ENCODE peak calls at places on chromosomes 1 and 21, in seven cellular contexts. One of them, this sample, is unnamed.

GRCh38 chr1:966603-967295 is 467 bp downstream of the PLEKHN1 start:
- DNase-seq in CD4-positive, alpha-beta T cell: peak
- DNase-seq in BE2C: peak
- DNase-seq in CD8-positive, alpha-beta T cell: peak
- DNase-seq in fibroblast of mammary gland: peak
- DNase-seq in fibroblast of lung: peak
- DNase-seq in GM13976: peak
- DNase-seq in this sample: no peak

GRCh38 chr1:220879090-220879508 is at the start of gene HLX:
- DNase-seq in fibroblast of lung: peak
- DNase-seq in CD8-positive, alpha-beta T cell: no peak
- DNase-seq in fibroblast of mammary gland: peak
- DNase-seq in GM13976: peak
- DNase-seq in BE2C: peak
- DNase-seq in CD4-positive, alpha-beta T cell: no peak
- DNase-seq in this sample: peak

GRCh38 chr1:156895408-156895874 is 1.9 kb downstream of the PEAR1 start:
- DNase-seq in GM13976: no peak
- DNase-seq in CD4-positive, alpha-beta T cell: no peak
- DNase-seq in fibroblast of lung: no peak
- DNase-seq in BE2C: peak
- DNase-seq in fibroblast of mammary gland: no peak
- DNase-seq in CD8-positive, alpha-beta T cell: no peak
- DNase-seq in this sample: no peak

GRCh38 chr1:3255680-3256079 is 186.7 kb downstream of the PRDM16 start:
- DNase-seq in fibroblast of mammary gland: no peak
- DNase-seq in CD8-positive, alpha-beta T cell: no peak
- DNase-seq in fibroblast of lung: no peak
- DNase-seq in BE2C: no peak
- DNase-seq in CD4-positive, alpha-beta T cell: no peak
- DNase-seq in GM13976: no peak
- DNase-seq in this sample: no peak

GRCh38 chr1:235999259-235999925 is 65.5 kb downstream of the NID1 start:
- DNase-seq in fibroblast of mammary gland: peak
- DNase-seq in fibroblast of lung: peak
- DNase-seq in CD8-positive, alpha-beta T cell: peak
- DNase-seq in GM13976: peak
- DNase-seq in CD4-positive, alpha-beta T cell: peak
- DNase-seq in BE2C: no peak
- DNase-seq in this sample: no peak

GRCh38 chr1:3529099-3529729 is 74.7 kb downstream of the ARHGEF16 start:
- DNase-seq in GM13976: no peak
- DNase-seq in CD8-positive, alpha-beta T cell: no peak
- DNase-seq in fibroblast of lung: no peak
- DNase-seq in CD4-positive, alpha-beta T cell: no peak
- DNase-seq in BE2C: no peak
- DNase-seq in fibroblast of mammary gland: no peak
- DNase-seq in this sample: no peak

GRCh38 chr1:54263601-54264226 is 63.7 kb downstream of the MRPL37 start:
- DNase-seq in fibroblast of mammary gland: no peak
- DNase-seq in GM13976: no peak
- DNase-seq in CD4-positive, alpha-beta T cell: no peak
- DNase-seq in BE2C: no peak
- DNase-seq in fibroblast of lung: no peak
- DNase-seq in CD8-positive, alpha-beta T cell: no peak
- DNase-seq in this sample: no peak

GRCh38 chr1:48718696-48719095 is 58.0 kb downstream of the BEND5 start:
- DNase-seq in CD4-positive, alpha-beta T cell: no peak
- DNase-seq in GM13976: no peak
- DNase-seq in CD8-positive, alpha-beta T cell: no peak
- DNase-seq in fibroblast of lung: no peak
- DNase-seq in fibroblast of mammary gland: no peak
- DNase-seq in BE2C: no peak
- DNase-seq in this sample: no peak

GRCh38 chr1:77513839-77514763 is 168.4 kb downstream of the ZZZ3 start:
- DNase-seq in fibroblast of lung: peak
- DNase-seq in BE2C: no peak
- DNase-seq in GM13976: no peak
- DNase-seq in fibroblast of mammary gland: peak
- DNase-seq in CD8-positive, alpha-beta T cell: no peak
- DNase-seq in CD4-positive, alpha-beta T cell: no peak
- DNase-seq in this sample: no peak

GRCh38 chr1:223022641-223023473 is 120.2 kb downstream of the TLR5 start:
- DNase-seq in fibroblast of lung: no peak
- DNase-seq in GM13976: no peak
- DNase-seq in CD4-positive, alpha-beta T cell: no peak
- DNase-seq in CD8-positive, alpha-beta T cell: no peak
- DNase-seq in fibroblast of mammary gland: no peak
- DNase-seq in BE2C: no peak
- DNase-seq in this sample: no peak

GRCh38 chr1:113396585-113396984 is 6.3 kb downstream of the MAGI3 start:
- DNase-seq in GM13976: no peak
- DNase-seq in CD4-positive, alpha-beta T cell: no peak
- DNase-seq in BE2C: no peak
- DNase-seq in fibroblast of lung: peak
- DNase-seq in fibroblast of mammary gland: peak
- DNase-seq in CD8-positive, alpha-beta T cell: no peak
- DNase-seq in this sample: no peak

GRCh38 chr1:89546082-89546889 is 21.7 kb downstream of the LRRC8B start:
- DNase-seq in GM13976: no peak
- DNase-seq in fibroblast of lung: peak
- DNase-seq in CD8-positive, alpha-beta T cell: no peak
- DNase-seq in CD4-positive, alpha-beta T cell: no peak
- DNase-seq in fibroblast of mammary gland: peak
- DNase-seq in BE2C: no peak
- DNase-seq in this sample: no peak

GRCh38 chr1:172969611-172970010 is 81.1 kb downstream of the TNFSF18 start:
- DNase-seq in fibroblast of mammary gland: peak
- DNase-seq in GM13976: no peak
- DNase-seq in CD8-positive, alpha-beta T cell: no peak
- DNase-seq in CD4-positive, alpha-beta T cell: no peak
- DNase-seq in BE2C: no peak
- DNase-seq in fibroblast of lung: peak
- DNase-seq in this sample: no peak

GRCh38 chr1:201501812-201502510 is 5.0 kb downstream of the CSRP1 start:
- DNase-seq in GM13976: no peak
- DNase-seq in CD4-positive, alpha-beta T cell: no peak
- DNase-seq in fibroblast of lung: no peak
- DNase-seq in fibroblast of mammary gland: no peak
- DNase-seq in CD8-positive, alpha-beta T cell: no peak
- DNase-seq in BE2C: no peak
- DNase-seq in this sample: no peak

GRCh38 chr1:168598125-168598524 is 21.7 kb downstream of the XCL1 start:
- DNase-seq in CD4-positive, alpha-beta T cell: no peak
- DNase-seq in GM13976: no peak
- DNase-seq in fibroblast of mammary gland: no peak
- DNase-seq in BE2C: no peak
- DNase-seq in fibroblast of lung: no peak
- DNase-seq in CD8-positive, alpha-beta T cell: no peak
- DNase-seq in this sample: no peak

GRCh38 chr1:7847599-7847998 is 5.3 kb downstream of the UTS2 start:
- DNase-seq in fibroblast of mammary gland: peak
- DNase-seq in fibroblast of lung: peak
- DNase-seq in CD4-positive, alpha-beta T cell: no peak
- DNase-seq in GM13976: no peak
- DNase-seq in BE2C: no peak
- DNase-seq in CD8-positive, alpha-beta T cell: no peak
- DNase-seq in this sample: no peak

GRCh38 chr21:44090332-44090731 is 16.9 kb upstream of the PWP2 start:
- DNase-seq in fibroblast of lung: no peak
- DNase-seq in GM13976: no peak
- DNase-seq in CD4-positive, alpha-beta T cell: no peak
- DNase-seq in CD8-positive, alpha-beta T cell: no peak
- DNase-seq in fibroblast of mammary gland: no peak
- DNase-seq in BE2C: no peak
- DNase-seq in this sample: no peak

GRCh38 chr1:197435224-197435623 is 167.2 kb downstream of the CRB1 start:
- DNase-seq in BE2C: peak
- DNase-seq in fibroblast of mammary gland: no peak
- DNase-seq in fibroblast of lung: no peak
- DNase-seq in CD4-positive, alpha-beta T cell: no peak
- DNase-seq in CD8-positive, alpha-beta T cell: no peak
- DNase-seq in GM13976: no peak
- DNase-seq in this sample: peak

GRCh38 chr1:16151200-16151708 is 4.6 kb downstream of the EPHA2 start:
- DNase-seq in fibroblast of lung: peak
- DNase-seq in fibroblast of mammary gland: no peak
- DNase-seq in CD8-positive, alpha-beta T cell: no peak
- DNase-seq in GM13976: no peak
- DNase-seq in CD4-positive, alpha-beta T cell: no peak
- DNase-seq in BE2C: no peak
- DNase-seq in this sample: no peak

GRCh38 chr1:32695098-32695904 is 7.3 kb downstream of the SYNC start:
- DNase-seq in CD4-positive, alpha-beta T cell: no peak
- DNase-seq in GM13976: no peak
- DNase-seq in BE2C: no peak
- DNase-seq in fibroblast of lung: peak
- DNase-seq in CD8-positive, alpha-beta T cell: no peak
- DNase-seq in fibroblast of mammary gland: peak
- DNase-seq in this sample: no peak

GRCh38 chr1:182392045-182393028 is 747 bp upstream of the GLUL start:
- DNase-seq in CD4-positive, alpha-beta T cell: no peak
- DNase-seq in BE2C: no peak
- DNase-seq in GM13976: no peak
- DNase-seq in fibroblast of mammary gland: peak
- DNase-seq in CD8-positive, alpha-beta T cell: no peak
- DNase-seq in fibroblast of lung: peak
- DNase-seq in this sample: no peak

GRCh38 chr1:219661464-219662092 is 48.7 kb upstream of the ZC3H11B start:
- DNase-seq in CD8-positive, alpha-beta T cell: no peak
- DNase-seq in BE2C: no peak
- DNase-seq in fibroblast of lung: no peak
- DNase-seq in CD4-positive, alpha-beta T cell: no peak
- DNase-seq in GM13976: no peak
- DNase-seq in fibroblast of mammary gland: no peak
- DNase-seq in this sample: peak

GRCh38 chr1:244394346-244394745 is 57.4 kb downstream of the ADSS2 start:
- DNase-seq in GM13976: no peak
- DNase-seq in fibroblast of lung: no peak
- DNase-seq in BE2C: no peak
- DNase-seq in fibroblast of mammary gland: no peak
- DNase-seq in CD8-positive, alpha-beta T cell: no peak
- DNase-seq in CD4-positive, alpha-beta T cell: no peak
- DNase-seq in this sample: no peak
- TF ChIP-seq CTCF in GM13976: no peak
- TF ChIP-seq CTCF in fibroblast of lung: no peak
- TF ChIP-seq CTCF in BE2C: no peak
- TF ChIP-seq CTCF in fibroblast of mammary gland: no peak
- TF ChIP-seq CTCF in CD8-positive, alpha-beta T cell: no peak
- TF ChIP-seq CTCF in CD4-positive, alpha-beta T cell: no peak
- TF ChIP-seq CTCF in this sample: no peak

DNA sequence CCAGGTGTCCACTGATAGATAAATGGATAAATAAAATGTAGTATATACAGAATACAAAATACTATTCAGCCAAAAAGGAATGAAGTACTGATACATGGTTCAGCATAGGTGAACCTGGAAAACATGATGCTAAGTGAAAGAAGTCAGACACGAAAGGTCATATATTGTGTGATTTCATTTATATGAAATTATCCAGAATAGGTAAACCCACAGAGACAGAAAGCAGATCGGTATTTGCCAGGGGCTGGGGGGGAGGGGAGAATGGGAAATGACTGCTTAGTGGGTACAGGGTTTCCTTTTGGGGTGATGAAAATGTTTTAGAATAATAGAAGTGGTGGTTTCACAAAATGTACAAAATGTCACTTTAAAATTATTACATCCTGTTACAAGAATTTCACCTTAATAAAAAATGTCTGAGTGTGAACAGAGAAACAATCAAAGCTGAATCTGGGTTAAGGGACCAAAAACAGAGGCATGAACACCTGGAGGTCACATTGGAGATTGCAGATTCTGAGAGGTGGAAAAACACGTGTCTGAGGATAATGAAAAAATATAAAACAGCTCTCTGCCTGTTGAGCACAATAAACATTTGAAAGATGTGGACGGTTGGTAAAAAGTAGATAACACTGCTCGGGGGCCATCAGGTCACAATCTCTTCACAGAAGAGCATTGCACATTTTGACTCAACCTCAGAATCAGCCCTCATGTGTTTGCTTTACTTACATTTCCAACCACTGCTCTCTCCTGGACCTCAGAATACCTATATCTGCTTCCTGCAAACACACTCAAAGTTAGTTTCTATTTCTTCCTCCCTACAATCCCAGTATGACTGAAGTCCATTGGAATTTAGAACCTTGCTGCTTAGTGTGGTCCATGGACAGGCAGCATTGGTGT is 3.3 kb downstream of the SLAMF6 start:
- DNase-seq in fibroblast of mammary gland: no peak
- DNase-seq in GM13976: no peak
- DNase-seq in CD4-positive, alpha-beta T cell: no peak
- DNase-seq in CD8-positive, alpha-beta T cell: no peak
- DNase-seq in fibroblast of lung: no peak
- DNase-seq in BE2C: no peak
- DNase-seq in this sample: no peak
- TF ChIP-seq CTCF in fibroblast of mammary gland: no peak
- TF ChIP-seq CTCF in GM13976: no peak
- TF ChIP-seq CTCF in CD4-positive, alpha-beta T cell: peak
- TF ChIP-seq CTCF in CD8-positive, alpha-beta T cell: peak
- TF ChIP-seq CTCF in fibroblast of lung: no peak
- TF ChIP-seq CTCF in BE2C: no peak
- TF ChIP-seq CTCF in this sample: peak

DNA sequence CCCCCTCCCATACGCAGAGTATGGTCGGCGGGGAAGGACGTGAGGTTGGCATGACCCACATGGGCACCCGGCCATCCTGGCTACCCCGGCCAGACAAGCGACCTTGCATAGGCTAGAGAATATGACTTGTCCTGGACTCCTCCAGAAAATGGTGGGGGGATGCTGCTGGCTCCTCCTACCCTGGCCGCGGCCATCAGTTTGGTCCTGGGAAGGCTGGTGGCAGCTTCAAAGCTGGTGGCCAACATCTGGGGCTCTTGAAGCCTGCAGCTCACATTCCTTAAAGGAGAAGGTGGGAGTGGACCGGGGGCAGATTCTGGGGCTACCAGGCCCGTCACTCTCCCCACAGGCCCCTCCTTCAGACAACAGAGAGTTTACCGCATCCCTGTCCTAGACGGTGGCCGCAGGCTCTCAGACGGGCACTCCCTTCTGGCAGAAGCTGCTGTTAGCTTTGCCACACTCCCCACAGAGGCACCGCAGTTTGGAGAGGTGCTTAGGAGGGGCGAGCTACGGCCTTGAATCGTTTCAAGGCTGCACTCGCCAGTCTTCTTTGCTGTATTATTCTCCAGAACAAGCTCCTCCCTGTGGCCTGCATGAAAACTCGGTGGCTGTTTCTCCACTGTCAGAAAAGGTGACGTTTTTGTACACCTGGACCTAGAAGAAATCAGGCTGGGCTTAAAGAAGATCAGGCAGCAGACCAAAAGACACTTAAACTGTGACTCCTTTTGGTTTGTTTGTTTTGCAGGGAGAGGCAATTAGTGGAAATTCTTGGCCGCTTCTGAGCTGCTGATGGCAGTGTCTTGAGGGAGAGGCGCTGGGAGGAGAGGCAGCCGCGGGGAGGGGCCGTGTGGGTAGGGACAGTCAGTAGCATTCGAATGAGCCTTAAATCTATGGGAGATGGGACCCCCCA is 68.0 kb downstream of the RUNX3 start:
- DNase-seq in fibroblast of lung: peak
- DNase-seq in CD4-positive, alpha-beta T cell: no peak
- DNase-seq in fibroblast of mammary gland: no peak
- DNase-seq in GM13976: no peak
- DNase-seq in CD8-positive, alpha-beta T cell: no peak
- DNase-seq in BE2C: no peak
- DNase-seq in this sample: no peak
- TF ChIP-seq CTCF in fibroblast of lung: peak
- TF ChIP-seq CTCF in CD4-positive, alpha-beta T cell: no peak
- TF ChIP-seq CTCF in fibroblast of mammary gland: no peak
- TF ChIP-seq CTCF in GM13976: no peak
- TF ChIP-seq CTCF in CD8-positive, alpha-beta T cell: no peak
- TF ChIP-seq CTCF in BE2C: no peak
- TF ChIP-seq CTCF in this sample: no peak

GRCh38 chr1:87331319-87332269 is 2.9 kb downstream of the LMO4 start:
- DNase-seq in GM13976: peak
- DNase-seq in fibroblast of mammary gland: peak
- DNase-seq in CD4-positive, alpha-beta T cell: peak
- DNase-seq in CD8-positive, alpha-beta T cell: no peak
- DNase-seq in BE2C: peak
- DNase-seq in fibroblast of lung: peak
- DNase-seq in this sample: peak
- TF ChIP-seq CTCF in GM13976: no peak
- TF ChIP-seq CTCF in fibroblast of mammary gland: peak
- TF ChIP-seq CTCF in CD4-positive, alpha-beta T cell: no peak
- TF ChIP-seq CTCF in CD8-positive, alpha-beta T cell: no peak
- TF ChIP-seq CTCF in BE2C: peak
- TF ChIP-seq CTCF in fibroblast of lung: peak
- TF ChIP-seq CTCF in this sample: peak